ENCODE peak calls at places on chromosomes 2 and 18, in five cellular contexts. A, M, Y, D and S are unnamed samples.

GRCh38 chr2:197707316-197708213 is 2.4 kb downstream of the MARS2 start:
- DNase-seq in A (peak; percentile 47), M (peak; percentile 57), Y (peak; percentile 45), D (no peak), S (no peak)

GRCh38 chr2:85758361-85759256 is 4.8 kb downstream of the ATOH8 start:
- DNase-seq in A (no peak), M (no peak), Y (no peak), D (no peak), S (no peak)

GRCh38 chr18:77088977-77089795 is 43.4 kb downstream of the MBP start:
- DNase-seq in A (peak; percentile 66), M (peak; percentile 90), Y (no peak), D (no peak), S (no peak)

GRCh38 chr2:77484026-77484425 is 38.1 kb downstream of the LRRTM4 start:
- DNase-seq in A (no peak), M (no peak), Y (no peak), D (no peak), S (no peak)

GRCh38 chr2:38702413-38702812 is 36.5 kb downstream of the GALM start:
- DNase-seq in A (no peak), M (peak; percentile 73), Y (no peak), D (no peak), S (no peak)

GRCh38 chr18:11852048-11852341 is 782 bp downstream of the CHMP1B start:
- DNase-seq in A (no peak), M (no peak), Y (no peak), D (no peak), S (peak; percentile 59)

GRCh38 chr18:47893047-47893446 is 37.4 kb downstream of the SMAD2 start:
- DNase-seq in A (no peak), M (no peak), Y (no peak), D (no peak), S (no peak)

GRCh38 chr2:42767080-42767898 is 3.4 kb upstream of the OXER1 start:
- DNase-seq in A (no peak), M (no peak), Y (no peak), D (no peak), S (no peak)

GRCh38 chr2:100104718-100105677 is 37.4 kb downstream of the AFF3 start:
- DNase-seq in A (no peak), M (peak; percentile 7), Y (no peak), D (peak; percentile 3), S (peak; percentile 23)

GRCh38 chr2:170711774-170712652 is 3.1 kb upstream of the SP5 start:
- DNase-seq in A (no peak), M (no peak), Y (peak; percentile 28), D (no peak), S (no peak)

GRCh38 chr2:118986733-118987132 is 44.7 kb downstream of the MARCO start:
- DNase-seq in A (no peak), M (no peak), Y (no peak), D (no peak), S (no peak)

GRCh38 chr2:235594041-235594440 is 100.2 kb downstream of the AGAP1 start:
- DNase-seq in A (peak; percentile 76), M (peak; percentile 82), Y (peak; percentile 71), D (no peak), S (no peak)

GRCh38 chr2:216372761-216373291 is 543 bp upstream of the MARCHF4 start:
- DNase-seq in A (peak; percentile 6), M (peak; percentile 93), Y (no peak), D (no peak), S (no peak)

GRCh38 chr2:4553219-4553618 is 849.8 kb downstream of the DCDC2C start:
- DNase-seq in A (no peak), M (no peak), Y (no peak), D (no peak), S (no peak)

GRCh38 chr2:201171259-201171814 is 11.6 kb upstream of the CASP10 start:
- DNase-seq in A (no peak), M (no peak), Y (no peak), D (no peak), S (no peak)

GRCh38 chr2:44777542-44777941 is 164.0 kb upstream of the SIX3 start:
- DNase-seq in A (no peak), M (no peak), Y (peak; percentile 14), D (no peak), S (no peak)

GRCh38 chr2:109117780-109118179 is 11.2 kb upstream of the SH3RF3 start:
- DNase-seq in A (no peak), M (no peak), Y (no peak), D (no peak), S (no peak)

GRCh38 chr18:9507565-9508088 is 32.3 kb downstream of the RALBP1 start:
- DNase-seq in A (no peak), M (no peak), Y (no peak), D (no peak), S (no peak)

GRCh38 chr2:12715878-12716249 is 872 bp upstream of the TRIB2 start:
- DNase-seq in A (peak; percentile 46), M (peak; percentile 86), Y (peak; percentile 94), D (peak; percentile 74), S (peak; percentile 81)

GRCh38 chr2:49207204-49207603 is 52.9 kb upstream of the FSHR start:
- DNase-seq in A (no peak), M (no peak), Y (no peak), D (no peak), S (no peak)

GRCh38 chr18:35697869-35698268 is 116.3 kb downstream of the GALNT1 start:
- DNase-seq in A (no peak), M (no peak), Y (no peak), D (no peak), S (no peak)

GRCh38 chr18:21997207-21998143 is 171.9 kb upstream of the GATA6 start:
- DNase-seq in A (peak; percentile 81), M (peak; percentile 59), Y (peak; percentile 88), D (no peak), S (peak; percentile 16)

GRCh38 chr18:64083906-64084305 is 65.0 kb downstream of the LINC00305 start:
- DNase-seq in A (no peak), M (no peak), Y (no peak), D (no peak), S (no peak)

GRCh38 chr2:14626873-14627272 is 5.6 kb upstream of the LRATD1 start:
- DNase-seq in A (no peak), M (peak; percentile 8), Y (no peak), D (no peak), S (no peak)

GRCh38 chr2:72494392-72494791 is 331.4 kb downstream of the EXOC6B start:
- DNase-seq in A (no peak), M (no peak), Y (no peak), D (no peak), S (no peak)

GRCh38 chr2:191020221-191020741 is 6.3 kb upstream of the STAT1 start:
- DNase-seq in A (peak; percentile 97), M (peak; percentile 97), Y (peak; percentile 96), D (peak; percentile 90), S (peak; percentile 94)

GRCh38 chr2:42314892-42315468 is 46.0 kb downstream of the COX7A2L start:
- DNase-seq in A (no peak), M (peak; percentile 83), Y (no peak), D (no peak), S (no peak)

GRCh38 chr18:76476665-76477561 is 18.1 kb downstream of the ZNF516 start:
- DNase-seq in A (peak; percentile 75), M (peak; percentile 93), Y (peak; percentile 89), D (no peak), S (no peak)

GRCh38 chr2:162579986-162580385 is 236.1 kb downstream of the GCA start:
- DNase-seq in A (no peak), M (peak; percentile 43), Y (no peak), D (no peak), S (no peak)

GRCh38 chr2:88638743-88639142 is 11.5 kb upstream of the EIF2AK3 start:
- DNase-seq in A (peak; percentile 29), M (peak; percentile 56), Y (peak; percentile 42), D (no peak), S (no peak)

GRCh38 chr2:65431417-65432226 is 777 bp downstream of the SPRED2 start:
- DNase-seq in A (peak; percentile 35), M (peak; percentile 49), Y (peak; percentile 37), D (peak; percentile 29), S (peak; percentile 58)